ENCODE peak calls at places on chromosomes 16 and 17, in eight cellular contexts. P, E, R, C, T, H, K and G are unnamed samples.
A peak's percentile ranks its signal among the peaks of the same experiment; 100 is the strongest.

GRCh38 chr17:76490112-76490710 is 11.0 kb downstream of the RHBDF2 start:
- DNase-seq in R (no peak), K (no peak), E (no peak), T (no peak), C (no peak), H (no peak), P (no peak), G (no peak)

GRCh38 chr16:89383095-89384003 is 107.0 kb downstream of the ANKRD11 start:
- DNase-seq in R (peak; percentile 74), H (no peak), E (no peak), K (no peak), T (no peak), C (peak; percentile 45), P (peak; percentile 72), G (no peak)

GRCh38 chr17:43791589-43791988 is 11.4 kb downstream of the CFAP97D1 start:
- DNase-seq in P (peak; percentile 40), C (peak; percentile 66), K (peak; percentile 24), T (peak; percentile 51), E (no peak), R (peak; percentile 72), H (no peak), G (peak; percentile 66)

GRCh38 chr17:3890082-3890892 is 2.6 kb downstream of the CAMKK1 start:
- DNase-seq in R (peak; percentile 81), H (peak; percentile 54), C (no peak), T (peak; percentile 98), E (no peak), P (peak; percentile 77), K (peak; percentile 97), G (peak; percentile 71)

GRCh38 chr16:23428351-23428750 is 24.6 kb downstream of the COG7 start:
- DNase-seq in T (no peak), E (no peak), R (peak; percentile 15), K (no peak), H (no peak), C (no peak), P (no peak), G (no peak)

GRCh38 chr17:67388986-67389385 is 11.9 kb downstream of the PITPNC1 start:
- DNase-seq in C (no peak), K (no peak), H (no peak), T (no peak), R (no peak), P (no peak), E (no peak), G (no peak)

GRCh38 chr16:76193851-76194620 is 83.2 kb upstream of the CNTNAP4 start:
- DNase-seq in E (no peak), K (peak; percentile 1), P (no peak), T (no peak), C (no peak), H (no peak), R (peak; percentile 47), G (no peak)

GRCh38 chr16:48611329-48612137 is 1.6 kb upstream of the N4BP1 start:
- DNase-seq in K (no peak), C (peak; percentile 79), H (peak; percentile 98), T (no peak), R (peak; percentile 80), P (no peak), E (no peak), G (no peak)

GRCh38 chr17:31327534-31328526 is 6.4 kb upstream of the EVI2A start:
- DNase-seq in T (peak; percentile 90), P (no peak), E (no peak), H (no peak), C (peak; percentile 52), R (peak; percentile 80), K (peak; percentile 73), G (no peak)

GRCh38 chr17:77928519-77929179 is 29.9 kb upstream of the TNRC6C start:
- DNase-seq in H (no peak), E (no peak), R (no peak), C (no peak), T (no peak), K (no peak), P (no peak), G (no peak)

GRCh38 chr16:85556456-85557082 is 56.6 kb upstream of the GSE1 start:
- DNase-seq in H (no peak), E (no peak), C (no peak), K (peak; percentile 67), R (peak; percentile 25), P (no peak), T (peak; percentile 46), G (no peak)

GRCh38 chr16:54931041-54931756 is 534 bp downstream of the IRX5 start:
- DNase-seq in E (peak; percentile 21), H (no peak), T (peak; percentile 84), C (no peak), R (peak; percentile 44), K (peak; percentile 77), P (peak; percentile 27), G (peak; percentile 73)

GRCh38 chr16:89711601-89712475 is 8.9 kb downstream of the VPS9D1 start:
- DNase-seq in C (no peak), R (peak; percentile 37), K (peak; percentile 49), T (peak; percentile 84), P (peak; percentile 66), E (no peak), H (no peak), G (peak; percentile 95)

GRCh38 chr16:2687531-2688308 is 5.4 kb downstream of the KCTD5 start:
- DNase-seq in E (no peak), P (no peak), C (no peak), T (no peak), R (no peak), H (no peak), K (no peak), G (no peak)
- H3K9ac ChIP-seq in E (no peak overlapping the region), P (no peak overlapping the region), C (no peak overlapping the region), T (no peak overlapping the region), R (no peak overlapping the region), H (no peak overlapping the region), K (no peak overlapping the region), G (no peak overlapping the region)

GRCh38 chr16:1470543-1471251 is 4.1 kb downstream of the CLCN7 start:
- DNase-seq in H (no peak), T (peak; percentile 64), P (peak; percentile 22), E (no peak), C (no peak), R (peak; percentile 22), K (no peak), G (no peak)
- H3K4me1 ChIP-seq in H (peaks cover 13% of the 10 kb centered on the region), T (peaks cover 19% of the 10 kb centered on the region), P (peaks cover 5% of the 10 kb centered on the region), E (peaks cover 4% of the 10 kb centered on the region), C (peaks cover 48% of the 10 kb centered on the region), R (peaks cover 29% of the 10 kb centered on the region), K (peaks cover 41% of the 10 kb centered on the region), G (peaks cover 11% of the 10 kb centered on the region)

DNA sequence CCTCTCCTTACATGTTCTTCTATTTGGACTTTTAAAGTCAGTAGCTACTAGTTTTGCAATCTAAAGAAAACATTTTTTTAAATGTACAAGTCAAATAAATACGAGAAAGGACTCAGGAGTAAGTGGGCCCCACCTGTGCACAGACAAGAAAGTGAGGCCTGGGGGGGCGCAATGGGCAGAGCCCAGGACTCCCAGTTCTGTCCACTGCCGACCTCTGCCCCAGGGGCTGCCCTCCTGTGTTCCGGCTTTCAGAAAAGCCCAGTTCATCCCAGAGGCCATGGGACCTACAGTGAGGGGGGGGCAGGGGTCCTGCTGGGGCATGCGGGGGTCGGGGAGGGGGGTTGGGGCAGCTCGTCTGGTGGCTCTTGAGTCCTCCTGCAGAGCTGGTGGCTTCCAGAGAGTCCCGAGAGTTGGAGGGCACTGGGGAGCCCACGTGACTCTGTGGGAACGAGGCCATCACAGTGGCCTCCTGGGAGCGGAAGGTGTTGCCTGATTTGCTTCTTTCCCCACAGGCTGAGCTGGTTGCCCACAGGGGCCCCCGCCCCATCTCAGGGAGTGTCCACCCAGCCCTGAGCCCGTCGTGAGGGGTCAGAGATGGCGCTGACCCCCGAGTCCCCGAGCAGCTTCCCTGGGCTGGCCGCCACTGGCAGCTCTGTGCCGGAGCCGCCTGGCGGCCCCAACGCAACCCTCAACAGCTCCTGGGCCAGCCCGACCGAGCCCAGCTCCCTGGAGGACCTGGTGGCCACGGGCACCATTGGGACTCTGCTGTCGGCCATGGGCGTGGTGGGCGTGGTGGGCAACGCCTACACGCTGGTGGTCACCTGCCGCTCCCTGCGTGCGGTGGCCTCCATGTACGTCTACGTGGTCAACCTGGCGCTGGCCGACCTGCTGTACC is 2.4 kb downstream of the UTS2R start:
- DNase-seq in H (no peak), T (no peak), C (no peak), E (no peak), K (no peak), P (no peak), R (no peak), G (no peak)
- H3K9ac ChIP-seq in H (no peak overlapping the region), T (no peak overlapping the region), C (peak overlapping the region; percentile 7), E (no peak overlapping the region), K (no peak overlapping the region), P (no peak overlapping the region), R (no peak overlapping the region), G (no peak overlapping the region)

GRCh38 chr16:66225696-66226095 is 140.8 kb upstream of the CDH5 start:
- DNase-seq in P (no peak), H (no peak), K (no peak), C (no peak), T (no peak), R (no peak), E (no peak), G (no peak)

GRCh38 chr16:66226762-66227161 is 139.7 kb upstream of the CDH5 start:
- DNase-seq in T (no peak), R (no peak), E (no peak), K (no peak), H (no peak), P (no peak), C (no peak), G (no peak)

GRCh38 chr16:66224636-66225035 is 141.9 kb upstream of the CDH5 start:
- DNase-seq in C (no peak), T (no peak), H (no peak), R (no peak), E (peak; percentile 32), K (no peak), P (no peak), G (no peak)

GRCh38 chr16:66228791-66229190 is 137.7 kb upstream of the CDH5 start:
- DNase-seq in H (no peak), K (peak; percentile 58), R (no peak), C (no peak), T (no peak), E (no peak), P (no peak), G (no peak)

DNA sequence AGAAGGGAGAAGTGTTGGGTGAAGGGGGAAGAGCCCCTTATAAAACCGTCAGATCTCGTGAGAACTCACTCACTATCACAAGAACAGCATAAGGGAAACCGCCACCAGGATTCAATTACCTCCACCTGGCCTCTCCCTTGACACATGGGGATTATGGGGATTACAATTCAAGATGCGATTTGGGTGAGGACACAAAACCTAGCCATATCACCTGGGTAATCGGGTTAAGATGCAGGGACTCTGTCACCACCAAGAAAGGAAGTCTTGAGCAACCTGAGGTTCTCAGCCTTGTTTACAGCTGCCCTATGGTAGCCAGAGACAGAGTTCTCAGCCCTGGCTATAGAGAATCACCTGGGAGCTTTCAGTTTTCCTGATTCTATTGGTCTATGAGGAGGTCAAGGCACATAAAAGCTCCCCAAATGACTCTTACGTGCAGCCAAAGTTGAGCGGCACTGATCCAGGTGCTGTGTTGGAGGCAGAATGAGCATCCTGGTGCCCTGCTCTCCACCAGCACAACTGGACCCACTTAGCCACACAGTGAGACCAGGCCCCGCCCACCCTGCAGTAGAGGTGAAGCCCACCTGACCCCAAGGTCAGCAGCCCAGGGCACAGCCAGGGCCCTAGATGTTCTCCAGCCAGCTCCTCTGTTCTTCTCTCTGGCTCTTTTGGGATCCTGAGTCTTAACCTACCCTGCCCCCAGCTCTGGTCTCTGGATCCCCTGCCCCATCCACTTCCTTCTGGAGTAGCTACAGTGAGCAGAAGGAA is 138.5 kb upstream of the CDH5 start:
- DNase-seq in P (no peak), H (no peak), T (no peak), K (no peak), C (no peak), E (no peak), R (no peak), G (no peak)
- H3K4me1 ChIP-seq in P (no peaks in the 10 kb centered on the region), H (peaks cover 3% of the 10 kb centered on the region), T (peaks cover 9% of the 10 kb centered on the region), K (peaks cover 9% of the 10 kb centered on the region), C (no peaks in the 10 kb centered on the region), E (peaks cover 17% of the 10 kb centered on the region), R (peaks cover 16% of the 10 kb centered on the region), G (no peaks in the 10 kb centered on the region)

GRCh38 chr17:50903604-50904521 is 37.7 kb upstream of the TOB1 start:
- DNase-seq in E (no peak), C (no peak), K (peak; percentile 64), P (no peak), R (peak; percentile 84), H (no peak), T (peak; percentile 43), G (peak; percentile 84)
- H3K9ac ChIP-seq in E (no peak overlapping the region), C (peak overlapping the region; percentile 80), K (peak overlapping the region; percentile 80), P (no peak overlapping the region), R (peak overlapping the region; percentile 62), H (peak overlapping the region; percentile 82), T (peak overlapping the region; percentile 30), G (peak overlapping the region; percentile 26)